ENCODE peak calls at places on chromosomes 1 and 21, in four cellular contexts. C, M, G and L are unnamed samples.

GRCh38 chr1:64469614-64469976 is 334 bp upstream of the CACHD1 start:
- DNase-seq in C (peak; percentile 8), M (no peak), G (no peak), L (no peak)

GRCh38 chr1:243964915-243965314 is 86.2 kb upstream of the ZBTB18 start:
- DNase-seq in G (no peak), M (no peak), C (peak; percentile 11), L (no peak)

GRCh38 chr1:37513795-37514349 is 694 bp downstream of the MEAF6 start:
- DNase-seq in C (no peak), M (no peak), G (peak; percentile 38), L (no peak)

GRCh38 chr1:201624741-201625646 is 86.1 kb downstream of the NAV1 start:
- DNase-seq in M (peak; percentile 96), C (peak; percentile 94), G (no peak), L (no peak)

GRCh38 chr21:44737706-44738354 is 26.5 kb upstream of the TSPEAR start:
- DNase-seq in C (peak; percentile 38), M (no peak), G (no peak), L (no peak)

GRCh38 chr1:179175011-179175934 is 54.2 kb downstream of the ABL2 start:
- DNase-seq in C (peak; percentile 57), M (peak; percentile 73), G (no peak), L (no peak)

GRCh38 chr21:45045481-45045880 is 28.9 kb upstream of the ADARB1 start:
- DNase-seq in G (no peak), M (no peak), C (peak; percentile 48), L (no peak)

GRCh38 chr21:42097860-42098259 is 26.7 kb downstream of the UMODL1 start:
- DNase-seq in M (peak; percentile 97), G (no peak), C (peak; percentile 95), L (no peak)

GRCh38 chr1:30804822-30805221 is 47.2 kb upstream of the LAPTM5 start:
- DNase-seq in G (no peak), C (no peak), M (no peak), L (no peak)

GRCh38 chr1:226950875-226951274 is 10.8 kb downstream of the COQ8A start:
- DNase-seq in M (no peak), G (no peak), C (no peak), L (no peak)

GRCh38 chr1:171984850-171985485 is 143.7 kb downstream of the DNM3 start:
- DNase-seq in C (peak; percentile 53), M (no peak), G (no peak), L (no peak)

GRCh38 chr1:233197940-233198339 is 97.6 kb downstream of the PCNX2 start:
- DNase-seq in M (no peak), C (no peak), G (no peak), L (no peak)

GRCh38 chr21:46060596-46061061 is 37.3 kb upstream of the COL6A2 start:
- DNase-seq in C (peak; percentile 98), G (peak; percentile 82), M (peak; percentile 99), L (no peak)

GRCh38 chr1:205171369-205171768 is 40.1 kb downstream of the DSTYK start:
- DNase-seq in M (no peak), C (no peak), G (no peak), L (no peak)

GRCh38 chr1:205170532-205171269 is 40.8 kb downstream of the DSTYK start:
- DNase-seq in M (no peak), G (no peak), C (no peak), L (no peak)

GRCh38 chr1:205172729-205173366 is 38.7 kb downstream of the DSTYK start:
- DNase-seq in C (peak; percentile 93), G (no peak), M (peak; percentile 90), L (no peak)

GRCh38 chr1:205168291-205168690 is 43.2 kb downstream of the DSTYK start:
- DNase-seq in M (no peak), C (no peak), G (no peak), L (no peak)

DNA sequence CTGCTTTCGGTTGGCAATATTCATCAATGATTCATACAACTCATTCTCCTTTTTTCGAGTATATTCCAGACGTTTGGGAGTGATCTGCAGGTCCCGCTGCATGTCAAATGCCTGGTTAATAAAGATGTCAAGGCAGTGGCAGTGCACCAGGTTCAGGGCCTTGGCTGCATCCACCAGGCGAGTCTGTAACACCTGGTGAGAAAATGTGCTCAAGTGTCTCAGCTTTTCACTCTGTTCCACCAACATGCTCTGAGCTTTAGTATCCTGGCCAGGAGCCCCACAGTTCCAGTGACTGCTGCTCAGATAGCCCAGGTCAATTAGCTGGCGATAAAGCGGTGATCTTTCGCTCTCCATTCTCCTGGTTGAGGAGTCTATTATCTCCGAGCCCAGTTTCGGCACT is 42.3 kb downstream of the DSTYK start:
- DNase-seq in C (no peak), M (no peak), G (no peak), L (no peak)
- TF ChIP-seq CTCF in C (no peak), M (no peak), G (no peak), L (no peak)

GRCh38 chr1:182839209-182840065 is at the start of gene DHX9:
- DNase-seq in M (no peak), G (peak; percentile 97), C (peak; percentile 92), L (peak; percentile 98)
- TF ChIP-seq CTCF in M (peak; percentile 17), G (peak; percentile 11), C (peak; percentile 6), L (no peak)

GRCh38 chr1:44406761-44407429 is 1.8 kb downstream of the RNF220 start:
- DNase-seq in G (no peak), M (no peak), C (no peak), L (no peak)

GRCh38 chr1:44408181-44409018 is 3.3 kb downstream of the RNF220 start:
- DNase-seq in C (no peak), G (no peak), M (no peak), L (no peak)

GRCh38 chr1:44407430-44408180 is 2.5 kb downstream of the RNF220 start:
- DNase-seq in M (no peak), C (no peak), G (no peak), L (no peak)

GRCh38 chr1:44405804-44406743 is 1.0 kb downstream of the RNF220 start:
- DNase-seq in C (no peak), M (no peak), G (no peak), L (no peak)

DNA sequence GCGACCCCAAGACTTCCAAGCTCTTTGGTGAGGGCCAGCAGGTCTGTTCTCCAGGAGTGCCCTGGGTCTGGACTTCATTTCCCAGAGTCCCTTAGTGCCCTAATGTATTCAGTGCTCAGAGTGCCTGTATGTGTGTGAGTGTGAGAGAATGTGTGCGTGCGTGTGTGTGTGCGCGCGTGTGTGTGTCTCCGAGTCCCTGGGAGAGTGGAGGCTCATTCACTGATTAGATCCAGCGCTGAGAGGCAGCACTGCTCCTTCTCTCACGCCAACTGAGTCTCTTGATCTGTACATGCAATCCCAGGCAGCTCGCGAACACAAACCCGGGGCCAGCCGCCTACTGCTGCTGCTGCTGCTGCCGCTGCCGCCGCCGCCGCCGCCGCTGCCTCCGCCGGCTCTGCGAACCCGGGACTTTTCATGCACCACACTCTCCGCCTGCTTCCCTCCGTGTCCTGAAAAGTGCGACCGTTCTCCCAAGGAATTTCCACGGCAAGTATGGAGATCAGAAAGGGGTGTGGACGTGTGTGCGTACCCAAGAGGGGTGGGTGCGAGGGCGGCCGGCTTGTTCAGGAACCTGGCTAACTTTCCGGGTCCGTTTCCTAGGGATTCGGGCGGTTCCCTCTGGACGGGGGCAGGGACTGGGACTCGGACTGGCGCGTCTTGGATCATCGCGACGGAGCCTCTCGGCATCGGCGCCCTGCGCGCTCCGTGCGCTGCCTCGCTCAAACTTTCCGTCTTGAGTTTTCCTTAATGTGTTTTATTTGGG is at the start of gene RNF220:
- DNase-seq in M (peak; percentile 44), C (peak; percentile 67), G (no peak), L (no peak)
- TF ChIP-seq CTCF in M (no peak), C (no peak), G (no peak), L (no peak)

GRCh38 chr1:2330511-2331199 is 60.7 kb downstream of the MORN1 start:
- DNase-seq in C (peak; percentile 83), G (peak; percentile 69), M (peak; percentile 66), L (no peak)
- TF ChIP-seq CTCF in C (no peak), G (no peak), M (peak; percentile 4), L (no peak)

DNA sequence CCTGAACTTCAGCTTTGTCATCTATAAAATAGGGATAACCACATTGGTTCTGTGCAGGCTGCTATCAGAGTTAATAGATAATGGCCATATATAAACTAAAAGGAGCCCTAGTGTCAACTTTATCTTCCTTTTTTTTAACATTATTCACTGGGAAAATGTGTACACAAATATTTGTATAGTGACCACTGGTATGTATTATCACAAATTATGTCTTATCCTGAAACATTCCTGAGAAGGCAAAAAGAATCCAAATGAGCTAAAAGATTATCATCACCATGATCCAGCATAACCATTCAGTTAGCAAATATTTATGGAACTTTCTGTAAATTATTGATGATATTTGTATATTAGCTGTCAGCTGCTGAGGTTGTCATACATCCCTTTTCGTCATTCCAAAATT is 16.6 kb downstream of the ANGPTL3 start:
- DNase-seq in M (no peak), C (peak; percentile 20), G (no peak), L (no peak)
- TF ChIP-seq CTCF in M (no peak), C (no peak), G (no peak), L (no peak)

GRCh38 chr1:240691521-240692338 is 79.8 kb upstream of the GREM2 start:
- DNase-seq in M (peak; percentile 47), C (peak; percentile 38), G (peak; percentile 29), L (no peak)
- TF ChIP-seq CTCF in M (peak; percentile 99), C (peak; percentile 47), G (peak; percentile 21), L (peak; percentile 37)

DNA sequence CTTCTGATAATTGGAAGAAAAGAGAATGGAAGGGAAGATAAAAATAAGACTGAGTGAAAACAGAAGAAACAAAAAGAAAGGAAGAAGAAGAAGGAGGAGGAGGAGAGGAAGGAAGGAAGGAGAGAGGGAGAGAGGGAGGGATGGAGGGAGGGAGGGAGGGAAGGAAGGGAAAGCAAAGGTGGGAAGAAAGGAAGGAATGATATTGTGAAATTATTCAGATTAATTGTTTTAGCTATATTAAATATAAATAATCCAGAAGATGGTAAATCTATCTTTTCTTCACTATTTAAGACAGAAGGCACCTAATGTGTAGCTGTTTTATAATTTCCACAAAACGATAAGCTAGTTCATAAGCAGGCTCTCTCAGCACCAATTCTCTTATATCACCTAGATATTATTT is 191.3 kb upstream of the LRRC7 start:
- DNase-seq in M (no peak), G (no peak), C (no peak), L (no peak)
- TF ChIP-seq CTCF in M (no peak), G (no peak), C (no peak), L (no peak)

DNA sequence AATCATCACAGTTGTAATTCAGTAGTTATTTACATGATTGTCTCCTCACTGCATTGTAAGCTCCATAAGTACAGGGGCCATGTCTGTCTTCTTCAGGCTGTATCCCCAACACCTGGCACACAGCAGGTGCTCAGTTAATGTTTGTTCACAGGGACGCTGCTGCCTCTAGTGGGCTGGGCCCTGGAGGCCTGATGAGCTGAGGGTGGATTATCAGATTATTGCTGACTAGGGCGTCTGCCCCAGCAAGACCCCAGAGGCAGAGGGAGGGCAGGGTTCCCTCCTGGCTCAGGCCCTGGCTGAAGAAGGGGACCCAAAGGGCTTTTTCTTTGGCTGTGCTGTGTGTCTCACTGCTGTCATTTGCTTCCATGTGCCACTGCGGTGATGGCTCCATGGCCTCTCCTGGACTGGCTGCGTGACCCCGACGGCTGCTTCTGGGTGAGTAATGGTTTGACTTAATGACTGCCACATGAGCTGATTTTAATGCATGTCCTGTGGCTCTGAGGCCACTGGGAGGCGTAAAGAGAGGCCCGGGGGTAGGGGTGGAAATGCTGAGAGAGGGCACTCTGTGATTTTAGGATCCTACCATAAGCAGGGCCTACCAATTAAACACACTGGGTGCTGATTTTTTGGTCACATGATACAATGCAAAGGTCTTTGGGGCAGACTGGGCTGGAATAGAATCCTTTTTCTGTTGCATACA is 20.8 kb upstream of the EPB41 start:
- DNase-seq in C (peak; percentile 19), G (no peak), M (no peak), L (no peak)
- TF ChIP-seq CTCF in C (peak; percentile 28), G (no peak), M (peak; percentile 77), L (no peak)